ENCODE peak calls at places on chromosomes 4 and X, in five cellular contexts. T is H9, G is neuronal stem cell, M is mesenchymal stem cell, X is H1. Z is an unnamed sample.

GRCh38 chr4:10082047-10082446 is 34.6 kb downstream of the WDR1 start:
- DNase-seq in G (no peak), T (no peak), X (no peak), M (no peak), Z (no peak)

GRCh38 chr4:2731907-2732314 is 24.2 kb downstream of the TNIP2 start:
- DNase-seq in G (no peak), M (no peak), T (no peak), X (no peak), Z (no peak)

GRCh38 chrX:67437821-67438220 is 106.0 kb upstream of the AR start:
- DNase-seq in M (no peak), G (no peak), T (no peak), X (no peak), Z (no peak)

GRCh38 chrX:112688242-112688641 is 8.5 kb upstream of the LHFPL1 start:
- DNase-seq in M (no peak), X (no peak), G (no peak), T (no peak), Z (no peak)

GRCh38 chr4:20520901-20521300 is 179.4 kb upstream of the PACRGL start:
- DNase-seq in X (no peak), M (peak; percentile 51), G (no peak), T (no peak), Z (peak; percentile 6)

GRCh38 chrX:133185119-133185518 is 33.0 kb downstream of the TFDP3 start:
- DNase-seq in X (no peak), M (no peak), T (peak; percentile 29), G (no peak), Z (no peak)

GRCh38 chr4:186685744-186686143 is 37.9 kb downstream of the FAT1 start:
- DNase-seq in M (peak; percentile 89), X (no peak), G (no peak), T (no peak), Z (peak; percentile 74)

GRCh38 chr4:186190456-186191265 is 706 bp upstream of the CYP4V2 start:
- DNase-seq in M (peak; percentile 43), X (no peak), G (no peak), T (peak; percentile 50), Z (peak; percentile 21)

GRCh38 chr4:182475539-182475938 is 232.3 kb downstream of the TENM3 start:
- DNase-seq in T (no peak), X (no peak), M (no peak), G (no peak), Z (no peak)

GRCh38 chr4:53962516-53963225 is 101.7 kb downstream of the CHIC2 start:
- DNase-seq in X (no peak), M (peak; percentile 50), G (peak; percentile 23), T (no peak), Z (no peak)

GRCh38 chr4:166972071-166972470 is 262.2 kb downstream of the SPOCK3 start:
- DNase-seq in G (no peak), X (no peak), T (no peak), M (peak; percentile 45), Z (no peak)

GRCh38 chrX:37330642-37331041 is 18.5 kb upstream of the PRRG1 start:
- DNase-seq in T (no peak), X (no peak), G (no peak), M (no peak), Z (no peak)

GRCh38 chrX:119008122-119008744 is 33.8 kb downstream of the LONRF3 start:
- DNase-seq in T (no peak), X (no peak), G (peak; percentile 1), M (peak; percentile 28), Z (peak; percentile 15)

GRCh38 chr4:80806472-80806871 is 224.0 kb upstream of the BMP3 start:
- DNase-seq in G (no peak), T (no peak), X (no peak), M (no peak), Z (no peak)

GRCh38 chr4:5708171-5708828 is at the start of gene EVC2:
- DNase-seq in M (peak; percentile 56), G (peak; percentile 44), X (no peak), T (peak; percentile 65), Z (peak; percentile 30)

GRCh38 chr4:138118270-138118669 is 123.9 kb downstream of the SLC7A11 start:
- DNase-seq in G (no peak), X (no peak), T (no peak), M (no peak), Z (no peak)

GRCh38 chrX:72492499-72492898 is 80.1 kb downstream of the HDAC8 start:
- DNase-seq in G (no peak), X (no peak), M (no peak), T (no peak), Z (no peak)

GRCh38 chr4:158002203-158002602 is 170.6 kb downstream of the GASK1B start:
- DNase-seq in G (no peak), X (no peak), M (no peak), T (no peak), Z (no peak)

GRCh38 chrX:39381446-39381845 is 580.2 kb downstream of the MID1IP1 start:
- DNase-seq in X (no peak), M (no peak), T (no peak), G (peak; percentile 0), Z (no peak)

GRCh38 chr4:139042981-139043460 is 27.4 kb downstream of the NOCT start:
- DNase-seq in G (no peak), X (no peak), M (no peak), T (no peak), Z (no peak)

GRCh38 chr4:155207534-155208257 is 740 bp upstream of the NPY2R start:
- DNase-seq in X (peak; percentile 19), G (peak; percentile 58), T (peak; percentile 77), M (no peak), Z (no peak)

GRCh38 chrX:107823456-107823855 is 2.2 kb upstream of the MID2 start:
- DNase-seq in G (no peak), M (peak; percentile 75), X (no peak), T (no peak), Z (no peak)

GRCh38 chr4:38560340-38560739 is 103.7 kb upstream of the KLF3 start:
- DNase-seq in X (no peak), G (no peak), M (no peak), T (no peak), Z (no peak)

GRCh38 chr4:146643812-146644401 is 5.2 kb downstream of the POU4F2 start:
- DNase-seq in G (peak; percentile 57), X (no peak), M (peak; percentile 18), T (no peak), Z (peak; percentile 64)

GRCh38 chrX:34437586-34437985 is 219.5 kb downstream of the TMEM47 start:
- DNase-seq in M (no peak), T (no peak), G (no peak), X (no peak), Z (no peak)

GRCh38 chrX:103687696-103688191 is 1.2 kb upstream of the MORF4L2 start:
- DNase-seq in G (peak; percentile 63), X (peak; percentile 34), M (peak; percentile 85), T (peak; percentile 84), Z (peak; percentile 57)

GRCh38 chrX:10598540-10598939 is 21.8 kb downstream of the MID1 start:
- DNase-seq in M (no peak), X (no peak), G (no peak), T (no peak), Z (no peak)

GRCh38 chr4:187484186-187484585 is 511.4 kb upstream of the ZFP42 start:
- DNase-seq in G (no peak), T (no peak), M (no peak), X (no peak), Z (no peak)

GRCh38 chr4:8194306-8195242 is 4.5 kb upstream of the SH3TC1 start:
- DNase-seq in T (no peak), G (no peak), X (no peak), M (no peak), Z (no peak)

GRCh38 chr4:75243570-75243969 is 270.6 kb downstream of the RCHY1 start:
- DNase-seq in X (no peak), T (no peak), G (no peak), M (peak; percentile 12), Z (no peak)

GRCh38 chrX:9788908-9789307 is 2.7 kb downstream of the SHROOM2 start:
- DNase-seq in M (peak; percentile 75), G (no peak), T (no peak), X (no peak), Z (no peak)

GRCh38 chr4:1317177-1318045 is 27.7 kb downstream of the MAEA start:
- DNase-seq in G (no peak), M (no peak), T (peak; percentile 27), X (no peak), Z (no peak)

GRCh38 chr4:149708513-149709175 is 107.0 kb downstream of the IQCM start:
- DNase-seq in G (no peak), T (no peak), M (peak; percentile 50), X (no peak), Z (no peak)

GRCh38 chrX:140866446-140866845 is 135.9 kb upstream of the SPANXB1 start:
- DNase-seq in T (no peak), M (no peak), X (no peak), G (no peak), Z (peak; percentile 6)

GRCh38 chr4:153763404-153763803 is 3.6 kb upstream of the RNF175 start:
- DNase-seq in T (no peak), G (no peak), X (no peak), M (no peak), Z (no peak)
- H3K4me2 ChIP-seq in T (no peak overlapping the region), G (no peak overlapping the region), X (no peak overlapping the region), M (no peak overlapping the region), Z (no peak overlapping the region)

GRCh38 chr4:103018391-103019318 is 850 bp downstream of the SLC9B1 start:
- DNase-seq in X (no peak), M (no peak), G (peak; percentile 5), T (no peak), Z (no peak)
- H3K14ac ChIP-seq in X (no peak overlapping the region), M (no peak overlapping the region), G (no peak overlapping the region), T (no peak overlapping the region), Z (no peak overlapping the region)

DNA sequence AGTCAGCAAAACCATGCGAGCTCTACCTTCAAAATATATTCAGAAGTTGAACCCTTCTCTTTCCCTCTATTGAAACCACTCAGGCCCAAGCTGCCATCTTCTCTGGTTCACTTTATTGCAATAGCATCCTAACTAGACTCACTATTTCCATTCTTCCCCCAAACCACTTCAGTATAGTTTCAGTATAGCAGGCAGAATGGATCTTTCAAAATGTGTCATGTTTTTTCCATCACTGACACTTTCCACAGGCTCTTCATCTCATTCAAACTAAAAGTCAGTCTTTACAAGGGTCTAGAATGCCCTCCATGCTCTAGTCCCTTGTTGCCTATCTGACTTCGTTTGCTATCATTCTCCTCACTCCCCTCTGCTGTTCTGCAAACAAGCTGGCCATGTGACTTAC is 274.4 kb downstream of the IDS start:
- DNase-seq in G (no peak), M (no peak), T (no peak), X (no peak), Z (no peak)
- H2BK12ac ChIP-seq in G (no peak overlapping the region), M (no peak overlapping the region), T (no peak overlapping the region), X (no peak overlapping the region), Z (no peak overlapping the region)

DNA sequence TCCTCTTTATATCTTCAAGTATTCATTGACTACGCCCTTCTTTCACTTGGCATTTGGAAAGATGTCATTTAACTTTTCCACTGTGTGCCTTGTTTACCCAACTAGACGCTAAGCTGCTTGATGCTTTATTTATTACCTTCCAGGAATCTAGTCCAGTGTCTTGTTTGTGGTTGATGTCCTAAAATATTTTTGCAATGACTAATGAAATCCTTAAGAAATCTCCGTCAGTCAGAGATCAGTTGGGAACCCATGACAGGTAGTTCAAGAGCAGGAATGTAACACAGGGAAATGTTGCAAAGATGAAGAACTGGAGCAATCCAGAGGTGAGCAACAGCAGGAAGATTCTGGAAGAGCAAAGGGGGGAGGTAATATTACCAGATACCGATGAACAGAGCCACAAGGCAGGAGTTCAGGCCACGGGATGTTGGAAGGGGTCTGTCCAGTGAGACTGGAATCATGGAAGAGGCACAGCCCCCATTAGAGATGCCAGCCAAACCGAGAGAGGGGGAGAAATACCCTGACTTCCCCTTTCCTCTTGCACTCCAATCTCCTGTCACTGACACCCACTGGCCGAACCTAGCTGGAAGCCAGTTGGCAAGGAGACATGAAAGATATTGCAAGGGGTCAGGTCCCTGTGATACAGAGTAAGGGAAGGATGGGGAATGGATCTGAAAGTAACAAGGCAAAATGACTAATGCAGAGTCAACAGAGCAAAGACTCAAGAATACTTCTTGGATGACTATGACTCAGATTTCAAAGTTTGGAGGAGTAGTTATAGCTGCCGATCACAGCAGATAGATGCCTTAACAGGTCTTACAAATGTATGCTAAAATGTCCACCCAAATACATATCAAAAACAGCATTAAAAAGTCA is 62.7 kb upstream of the PHKA2 start:
- DNase-seq in M (peak; percentile 12), T (no peak), X (no peak), G (no peak), Z (no peak)
- H3K4me2 ChIP-seq in M (no peak overlapping the region), T (no peak overlapping the region), X (no peak overlapping the region), G (no peak overlapping the region), Z (no peak overlapping the region)

Z was measured in trophoblast cell.